ENCODE peak calls at places on chromosomes 12 and 14, in nine cellular contexts. L is body of pancreas, P is cardiac fibroblast, D is gastrocnemius medialis, K is neural crest cell, U is RWPE1, J is mammary epithelial cell, S is HCT116, A is MM.1S. M is an unnamed sample.

GRCh38 chr12:120677765-120678473 is 9.0 kb upstream of the MLEC start:
- DNase-seq in K (no peak), J (peak), S (no peak), L (no peak), P (peak), U (no peak), A (no peak), D (no peak), M (no peak)

GRCh38 chr12:51951843-51952722 is 584 bp downstream of the ACVR1B start:
- DNase-seq in U (peak), A (no peak), L (no peak), J (no peak), D (peak), S (no peak), P (peak), K (peak), M (no peak)

GRCh38 chr14:61267336-61267735 is 13.8 kb downstream of the TMEM30B start:
- DNase-seq in P (no peak), U (no peak), J (no peak), L (no peak), K (no peak), D (no peak), A (no peak), S (no peak), M (no peak)

GRCh38 chr12:38776657-38777056 is 128.7 kb downstream of the CPNE8 start:
- DNase-seq in K (no peak), S (no peak), D (no peak), A (no peak), U (no peak), J (no peak), P (peak), L (no peak), M (no peak)

GRCh38 chr12:47085815-47086252 is 6.1 kb upstream of the AMIGO2 start:
- DNase-seq in J (peak), P (peak), K (no peak), U (peak), S (no peak), L (no peak), D (no peak), A (peak), M (no peak)

GRCh38 chr14:36167431-36167830 is 9.1 kb downstream of the PTCSC3 start:
- DNase-seq in U (no peak), D (no peak), S (no peak), P (no peak), J (no peak), L (no peak), A (no peak), K (no peak), M (no peak)

GRCh38 chr12:20120296-20120695 is 248.0 kb upstream of the PDE3A start:
- DNase-seq in S (no peak), U (no peak), D (no peak), P (peak), K (no peak), J (no peak), A (no peak), L (no peak), M (no peak)

GRCh38 chr12:27161458-27162228 is 79.3 kb upstream of the C12orf71 start:
- DNase-seq in L (no peak), J (no peak), S (no peak), P (peak), U (no peak), K (no peak), D (no peak), A (no peak), M (no peak)

GRCh38 chr14:50603565-50603964 is 43.6 kb downstream of the ATL1 start:
- DNase-seq in J (no peak), P (peak), L (no peak), A (no peak), K (no peak), D (no peak), S (no peak), U (no peak), M (no peak)

GRCh38 chr12:64739778-64740177 is 19.4 kb downstream of the GNS start:
- DNase-seq in L (no peak), A (no peak), D (no peak), P (peak), S (no peak), U (no peak), J (peak), K (no peak), M (no peak)

GRCh38 chr12:48193623-48194022 is 9.5 kb downstream of the OR10AD1 start:
- DNase-seq in S (no peak), D (no peak), U (no peak), A (no peak), J (no peak), K (no peak), L (no peak), P (no peak), M (no peak)

GRCh38 chr14:52222901-52223300 is 44.6 kb upstream of the PTGDR start:
- DNase-seq in P (no peak), L (no peak), D (no peak), J (no peak), K (no peak), A (no peak), U (no peak), S (no peak), M (no peak)

GRCh38 chr12:70258605-70259403 is 15.6 kb downstream of the CNOT2 start:
- DNase-seq in P (no peak), S (no peak), A (no peak), J (peak), L (no peak), D (no peak), K (no peak), U (peak), M (no peak)

GRCh38 chr12:75766263-75767160 is 255.1 kb upstream of the KRR1 start:
- DNase-seq in D (no peak), A (no peak), S (peak), U (peak), J (peak), K (no peak), L (no peak), P (peak), M (no peak)

GRCh38 chr14:75249251-75249957 is 29.2 kb upstream of the FOS start:
- DNase-seq in S (no peak), L (peak), A (peak), U (no peak), P (no peak), J (no peak), K (no peak), D (peak), M (no peak)

GRCh38 chr14:24160850-24161804 is at the start of gene IRF9:
- DNase-seq in K (peak), U (peak), J (peak), P (peak), S (peak), D (peak), A (peak), L (peak), M (peak)

GRCh38 chr12:13465641-13466040 is 269.1 kb downstream of the EMP1 start:
- DNase-seq in L (no peak), J (no peak), U (no peak), A (no peak), D (peak), S (no peak), K (no peak), P (peak), M (no peak)

GRCh38 chr12:107536613-107537012 is 149.0 kb upstream of the PWP1 start:
- DNase-seq in P (no peak), J (no peak), A (no peak), S (no peak), D (no peak), L (no peak), U (no peak), K (no peak), M (no peak)

GRCh38 chr14:99389171-99389826 is 91.4 kb downstream of the SETD3 start:
- DNase-seq in L (no peak), A (no peak), K (peak), P (peak), S (peak), U (peak), D (no peak), J (peak), M (peak)

GRCh38 chr12:26496170-26496569 is 300.8 kb downstream of the SSPN start:
- DNase-seq in L (no peak), J (peak), D (no peak), U (peak), A (no peak), P (peak), S (no peak), K (no peak), M (no peak)

GRCh38 chr14:93346926-93347721 is at the start of gene COX8C:
- DNase-seq in A (no peak), J (no peak), D (no peak), U (no peak), S (no peak), P (no peak), K (no peak), L (no peak), M (no peak)

GRCh38 chr14:99552572-99553216 is 51.3 kb downstream of the CCDC85C start:
- DNase-seq in S (no peak), K (no peak), P (no peak), A (no peak), L (peak), U (no peak), D (no peak), J (no peak), M (no peak)

GRCh38 chr12:22256076-22256475 is 78.4 kb downstream of the ST8SIA1 start:
- DNase-seq in A (peak), D (no peak), J (no peak), S (no peak), L (no peak), U (no peak), K (no peak), P (no peak), M (no peak)

GRCh38 chr12:106195638-106196037 is 52.2 kb downstream of the CKAP4 start:
- DNase-seq in D (peak), S (no peak), A (no peak), K (no peak), P (peak), J (no peak), L (peak), U (no peak), M (no peak)

GRCh38 chr12:51943346-51943745 is 8.2 kb upstream of the ACVR1B start:
- DNase-seq in D (no peak), A (no peak), L (no peak), S (no peak), K (no peak), U (no peak), P (no peak), J (no peak), M (no peak)

GRCh38 chr12:104910196-104910840 is 47.8 kb downstream of the SLC41A2 start:
- DNase-seq in L (no peak), K (no peak), A (no peak), U (peak), D (no peak), J (peak), P (peak), S (no peak), M (no peak)

GRCh38 chr14:100788517-100789365 is 37.2 kb upstream of the MEG3 start:
- DNase-seq in D (no peak), L (peak), A (no peak), S (no peak), K (peak), U (no peak), P (no peak), J (no peak), M (no peak)

GRCh38 chr12:53424626-53425514 is 1.2 kb downstream of the AMHR2 start:
- DNase-seq in J (no peak), K (no peak), U (no peak), L (peak), P (no peak), D (no peak), A (no peak), S (no peak), M (no peak)

GRCh38 chr14:93987815-93988476 is 9.2 kb upstream of the CCDC197 start:
- DNase-seq in L (no peak), P (no peak), J (no peak), A (no peak), K (no peak), D (no peak), U (no peak), S (no peak), M (no peak)

GRCh38 chr14:20866963-20867362 is 24.2 kb upstream of the RNASE3 start:
- DNase-seq in A (no peak), D (no peak), K (no peak), L (no peak), S (peak), U (no peak), J (peak), P (peak), M (no peak)

GRCh38 chr14:105913221-105913620 is 386.8 kb downstream of the TMEM121 start:
- DNase-seq in S (no peak), P (no peak), U (no peak), L (no peak), A (no peak), D (no peak), J (no peak), K (no peak), M (no peak)

GRCh38 chr14:36346052-36346451 is 25.6 kb upstream of the MBIP start:
- DNase-seq in P (no peak), S (no peak), U (no peak), L (no peak), J (no peak), D (no peak), K (no peak), A (no peak), M (no peak)

GRCh38 chr14:97687944-97688625 is 890.9 kb downstream of the VRK1 start:
- DNase-seq in A (no peak), S (no peak), P (no peak), D (no peak), J (no peak), L (no peak), K (no peak), U (no peak), M (no peak)

GRCh38 chr12:109541412-109541725 is 31.9 kb downstream of the MMAB start:
- DNase-seq in L (no peak), P (no peak), K (no peak), U (no peak), D (no peak), A (no peak), J (no peak), S (no peak), M (no peak)

GRCh38 chr14:20757963-20758362 is 10.2 kb upstream of the EDDM3B start:
- DNase-seq in L (peak), S (no peak), U (no peak), A (no peak), J (no peak), D (no peak), K (no peak), P (no peak), M (no peak)

GRCh38 chr14:59424707-59425106 is 40.5 kb downstream of the GPR135 start:
- DNase-seq in U (no peak), J (no peak), S (no peak), L (no peak), D (no peak), P (peak), K (no peak), A (no peak), M (no peak)

GRCh38 chr12:119338593-119339363 is 4.2 kb downstream of the CCDC60 start:
- DNase-seq in K (no peak), J (no peak), L (no peak), U (no peak), D (no peak), S (no peak), P (no peak), A (no peak), M (no peak)

DNA sequence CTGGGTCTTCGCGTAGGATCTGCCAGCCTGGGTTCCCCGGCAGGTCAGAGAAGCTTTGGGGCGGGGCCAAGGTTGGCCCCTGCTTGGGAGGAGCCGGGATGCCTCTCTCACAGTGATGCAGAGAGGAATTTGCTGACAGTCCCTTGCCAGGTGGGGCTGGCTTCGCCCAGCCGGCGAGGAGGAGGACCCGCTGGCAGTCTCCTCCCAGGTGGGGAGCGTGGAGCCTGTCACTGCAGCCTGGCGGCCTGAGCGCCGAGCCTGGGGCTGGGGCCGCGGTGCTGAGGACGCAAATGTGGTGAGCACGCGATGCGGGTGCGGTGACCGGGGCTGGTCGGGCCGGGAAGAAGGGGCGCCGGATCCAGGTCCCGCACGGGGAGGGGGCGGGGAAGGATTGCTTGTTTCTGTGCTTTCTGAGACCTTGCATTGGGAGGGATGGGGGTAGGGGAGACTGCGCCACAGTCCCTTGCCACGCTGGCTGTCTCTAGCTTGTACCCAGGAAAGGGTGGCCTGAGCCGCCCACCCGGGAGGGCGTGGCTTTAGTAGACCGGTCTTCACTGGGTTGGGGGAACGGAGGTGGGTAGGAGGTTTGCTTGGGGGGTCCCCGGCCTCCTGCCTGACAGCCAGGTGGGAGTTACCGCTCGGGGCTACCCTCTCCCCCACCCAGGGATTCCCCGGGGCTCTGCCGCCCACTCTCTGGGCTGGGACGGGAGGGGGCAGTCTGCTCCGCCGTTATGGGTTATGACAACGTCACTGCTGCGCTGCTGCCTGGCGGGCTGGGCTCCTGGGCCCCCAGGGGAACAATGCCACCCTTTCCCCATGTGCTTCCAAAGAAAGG is at the start of gene TMEM63C:
- DNase-seq in D (no peak), S (peak), K (peak), L (peak), U (peak), A (peak), P (no peak), J (peak), M (no peak)
- TF ChIP-seq CTCF in D (no peak), S (peak), K (no peak), L (no peak), U (no peak), A (no peak), P (no peak), J (peak), M (no peak)

GRCh38 chr14:104475256-104475655 is 104.3 kb upstream of the C14orf180 start:
- DNase-seq in S (no peak), J (no peak), A (no peak), P (no peak), L (no peak), U (no peak), D (no peak), K (no peak), M (no peak)

GRCh38 chr14:104472073-104472472 is 107.5 kb upstream of the C14orf180 start:
- DNase-seq in A (no peak), K (no peak), U (no peak), P (no peak), L (no peak), J (no peak), D (no peak), S (no peak), M (no peak)

GRCh38 chr14:104472536-104473243 is 106.9 kb upstream of the C14orf180 start:
- DNase-seq in P (no peak), U (no peak), D (no peak), S (no peak), J (no peak), K (no peak), A (no peak), L (no peak), M (no peak)

GRCh38 chr14:104473244-104473565 is 106.4 kb upstream of the C14orf180 start:
- DNase-seq in U (no peak), D (no peak), K (no peak), A (no peak), L (no peak), J (no peak), P (no peak), S (no peak), M (no peak)

GRCh38 chr14:104473649-104474574 is 105.7 kb upstream of the C14orf180 start:
- DNase-seq in P (no peak), U (no peak), J (no peak), A (no peak), K (no peak), S (no peak), L (no peak), D (no peak), M (no peak)
- TF ChIP-seq CTCF in P (no peak), U (no peak), J (no peak), A (no peak), K (no peak), S (no peak), L (no peak), D (no peak), M (no peak)

GRCh38 chr12:2358986-2359658 is 306.3 kb downstream of the CACNA1C start:
- DNase-seq in S (no peak), L (no peak), K (no peak), U (no peak), A (no peak), P (no peak), D (no peak), J (peak), M (no peak)

GRCh38 chr12:2364566-2365165 is 311.9 kb downstream of the CACNA1C start:
- DNase-seq in S (no peak), U (no peak), P (no peak), L (no peak), D (no peak), K (no peak), J (peak), A (no peak), M (no peak)

GRCh38 chr12:2359725-2360629 is 307.2 kb downstream of the CACNA1C start:
- DNase-seq in S (no peak), P (no peak), A (no peak), K (no peak), L (no peak), D (no peak), U (no peak), J (no peak), M (no peak)

GRCh38 chr12:2363836-2364565 is 311.2 kb downstream of the CACNA1C start:
- DNase-seq in S (no peak), P (no peak), K (no peak), J (no peak), A (no peak), U (no peak), L (no peak), D (no peak), M (no peak)

DNA sequence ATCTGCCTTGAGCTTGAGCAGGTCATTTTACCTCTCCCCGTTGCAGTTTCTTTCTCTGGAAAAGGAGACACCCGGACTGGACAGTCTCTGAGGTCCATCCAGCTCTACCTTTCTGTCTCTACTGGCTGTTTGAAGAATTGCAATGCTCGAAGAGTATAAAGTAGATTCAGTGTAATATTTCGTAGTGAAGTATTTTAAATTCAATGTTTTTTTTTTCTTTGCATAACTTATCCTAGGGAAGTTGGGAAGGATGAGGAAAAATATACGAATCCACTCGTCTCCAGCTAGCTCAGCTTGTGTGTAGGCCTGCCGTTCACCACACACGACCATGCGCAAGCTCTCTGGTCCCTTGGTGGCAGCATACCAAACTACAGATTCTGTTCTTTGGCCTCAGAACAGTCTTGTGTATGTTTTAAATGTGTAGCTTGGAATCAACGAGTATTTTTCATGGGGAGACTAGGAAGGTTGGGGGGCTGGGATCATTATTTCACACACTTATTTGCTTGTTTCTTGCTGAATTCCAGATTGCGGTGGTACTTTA is 307.9 kb downstream of the CACNA1C start:
- DNase-seq in D (no peak), J (no peak), K (no peak), L (no peak), A (no peak), S (no peak), P (no peak), U (no peak), M (no peak)
- TF ChIP-seq CTCF in D (peak), J (peak), K (peak), L (no peak), A (peak), S (peak), P (no peak), U (no peak), M (no peak)

GRCh38 chr12:57519758-57520007 is 631 bp downstream of the DDIT3 start:
- DNase-seq in J (no peak), K (no peak), D (no peak), P (no peak), S (no peak), L (no peak), U (no peak), A (no peak), M (no peak)

GRCh38 chr12:57520008-57520726 is at the start of gene DDIT3:
- DNase-seq in A (peak), S (peak), K (peak), J (peak), U (peak), D (peak), P (peak), L (peak), M (peak)

GRCh38 chr12:57522887-57523705 is 472 bp downstream of the MBD6 start:
- DNase-seq in A (peak), P (peak), K (peak), L (peak), D (peak), S (no peak), U (no peak), J (peak), M (no peak)

GRCh38 chr12:57522019-57522886 is at the start of gene MBD6:
- DNase-seq in K (peak), D (peak), P (peak), J (peak), U (peak), L (peak), A (peak), S (peak), M (peak)

GRCh38 chr12:57521475-57522018 is 1.1 kb upstream of the MBD6 start:
- DNase-seq in A (peak), D (no peak), P (no peak), L (peak), U (no peak), J (no peak), K (peak), S (no peak), M (no peak)
- TF ChIP-seq CTCF in A (no peak), D (no peak), P (no peak), L (no peak), U (no peak), J (no peak), K (no peak), S (no peak), M (no peak)

M was measured in omental fat pad.